ENCODE peak calls at places on chromosomes 13 and 19, in six cellular contexts. One of them, this sample, is unnamed.

GRCh38 chr13:71378992-71379905 is 487.8 kb downstream of the DACH1 start:
- DNase-seq in activated CD8-positive, alpha-beta memory T cell treated with anti-CD3 and anti-CD28 coated beads for 1 hour: no peak
- DNase-seq in activated naive CD8-positive, alpha-beta T cell treated with anti-CD3 and anti-CD28 coated beads, Interleukin-2, amount 50 U/mL, for 24 hours: no peak
- DNase-seq in CD4-positive, alpha-beta memory T cell: no peak
- DNase-seq in T-helper 1 cell: no peak
- DNase-seq in progenitor cell of endocrine pancreas: no peak
- DNase-seq in this sample: no peak

GRCh38 chr19:4064551-4065260 is 2.0 kb downstream of the ZBTB7A start:
- DNase-seq in CD4-positive, alpha-beta memory T cell: peak; percentile 48
- DNase-seq in activated naive CD8-positive, alpha-beta T cell treated with anti-CD3 and anti-CD28 coated beads, Interleukin-2, amount 50 U/mL, for 24 hours: peak; percentile 55
- DNase-seq in T-helper 1 cell: peak; percentile 38
- DNase-seq in activated CD8-positive, alpha-beta memory T cell treated with anti-CD3 and anti-CD28 coated beads for 1 hour: no peak
- DNase-seq in progenitor cell of endocrine pancreas: no peak
- DNase-seq in this sample: peak; percentile 42

GRCh38 chr13:40624338-40624737 is 42.1 kb downstream of the FOXO1 start:
- DNase-seq in progenitor cell of endocrine pancreas: no peak
- DNase-seq in activated CD8-positive, alpha-beta memory T cell treated with anti-CD3 and anti-CD28 coated beads for 1 hour: no peak
- DNase-seq in activated naive CD8-positive, alpha-beta T cell treated with anti-CD3 and anti-CD28 coated beads, Interleukin-2, amount 50 U/mL, for 24 hours: peak; percentile 55
- DNase-seq in CD4-positive, alpha-beta memory T cell: no peak
- DNase-seq in T-helper 1 cell: no peak
- DNase-seq in this sample: no peak

GRCh38 chr13:62704795-62705329 is 1289.2 kb upstream of the PCDH20 start:
- DNase-seq in progenitor cell of endocrine pancreas: no peak
- DNase-seq in activated CD8-positive, alpha-beta memory T cell treated with anti-CD3 and anti-CD28 coated beads for 1 hour: no peak
- DNase-seq in activated naive CD8-positive, alpha-beta T cell treated with anti-CD3 and anti-CD28 coated beads, Interleukin-2, amount 50 U/mL, for 24 hours: no peak
- DNase-seq in T-helper 1 cell: no peak
- DNase-seq in CD4-positive, alpha-beta memory T cell: no peak
- DNase-seq in this sample: no peak

GRCh38 chr13:102011539-102011938 is 390.3 kb downstream of the FGF14 start:
- DNase-seq in activated CD8-positive, alpha-beta memory T cell treated with anti-CD3 and anti-CD28 coated beads for 1 hour: no peak
- DNase-seq in CD4-positive, alpha-beta memory T cell: no peak
- DNase-seq in T-helper 1 cell: no peak
- DNase-seq in activated naive CD8-positive, alpha-beta T cell treated with anti-CD3 and anti-CD28 coated beads, Interleukin-2, amount 50 U/mL, for 24 hours: no peak
- DNase-seq in progenitor cell of endocrine pancreas: no peak
- DNase-seq in this sample: no peak

GRCh38 chr13:29683041-29683440 is 87.6 kb upstream of the SLC7A1 start:
- DNase-seq in activated CD8-positive, alpha-beta memory T cell treated with anti-CD3 and anti-CD28 coated beads for 1 hour: no peak
- DNase-seq in T-helper 1 cell: no peak
- DNase-seq in activated naive CD8-positive, alpha-beta T cell treated with anti-CD3 and anti-CD28 coated beads, Interleukin-2, amount 50 U/mL, for 24 hours: no peak
- DNase-seq in progenitor cell of endocrine pancreas: no peak
- DNase-seq in CD4-positive, alpha-beta memory T cell: no peak
- DNase-seq in this sample: no peak

GRCh38 chr13:45511310-45512147 is 46.8 kb downstream of the COG3 start:
- DNase-seq in T-helper 1 cell: no peak
- DNase-seq in progenitor cell of endocrine pancreas: no peak
- DNase-seq in activated naive CD8-positive, alpha-beta T cell treated with anti-CD3 and anti-CD28 coated beads, Interleukin-2, amount 50 U/mL, for 24 hours: no peak
- DNase-seq in CD4-positive, alpha-beta memory T cell: peak; percentile 68
- DNase-seq in activated CD8-positive, alpha-beta memory T cell treated with anti-CD3 and anti-CD28 coated beads for 1 hour: no peak
- DNase-seq in this sample: no peak

GRCh38 chr19:37999309-38000213 is 92.6 kb downstream of the SIPA1L3 start:
- DNase-seq in T-helper 1 cell: no peak
- DNase-seq in activated naive CD8-positive, alpha-beta T cell treated with anti-CD3 and anti-CD28 coated beads, Interleukin-2, amount 50 U/mL, for 24 hours: no peak
- DNase-seq in progenitor cell of endocrine pancreas: no peak
- DNase-seq in activated CD8-positive, alpha-beta memory T cell treated with anti-CD3 and anti-CD28 coated beads for 1 hour: no peak
- DNase-seq in CD4-positive, alpha-beta memory T cell: no peak
- DNase-seq in this sample: no peak

GRCh38 chr13:81987677-81988357 is 1646.9 kb upstream of the SPRY2 start:
- DNase-seq in progenitor cell of endocrine pancreas: no peak
- DNase-seq in activated CD8-positive, alpha-beta memory T cell treated with anti-CD3 and anti-CD28 coated beads for 1 hour: no peak
- DNase-seq in T-helper 1 cell: no peak
- DNase-seq in CD4-positive, alpha-beta memory T cell: no peak
- DNase-seq in activated naive CD8-positive, alpha-beta T cell treated with anti-CD3 and anti-CD28 coated beads, Interleukin-2, amount 50 U/mL, for 24 hours: no peak
- DNase-seq in this sample: no peak

GRCh38 chr19:50728084-50728737 is 5.0 kb downstream of the CLEC11A start:
- DNase-seq in T-helper 1 cell: no peak
- DNase-seq in activated CD8-positive, alpha-beta memory T cell treated with anti-CD3 and anti-CD28 coated beads for 1 hour: peak; percentile 70
- DNase-seq in CD4-positive, alpha-beta memory T cell: peak; percentile 30
- DNase-seq in activated naive CD8-positive, alpha-beta T cell treated with anti-CD3 and anti-CD28 coated beads, Interleukin-2, amount 50 U/mL, for 24 hours: peak; percentile 92
- DNase-seq in progenitor cell of endocrine pancreas: peak; percentile 69
- DNase-seq in this sample: no peak

GRCh38 chr19:5281588-5281987 is 59.0 kb downstream of the PTPRS start:
- DNase-seq in T-helper 1 cell: no peak
- DNase-seq in activated CD8-positive, alpha-beta memory T cell treated with anti-CD3 and anti-CD28 coated beads for 1 hour: no peak
- DNase-seq in CD4-positive, alpha-beta memory T cell: no peak
- DNase-seq in progenitor cell of endocrine pancreas: no peak
- DNase-seq in activated naive CD8-positive, alpha-beta T cell treated with anti-CD3 and anti-CD28 coated beads, Interleukin-2, amount 50 U/mL, for 24 hours: no peak
- DNase-seq in this sample: no peak

GRCh38 chr19:34974631-34975030 is 10.6 kb upstream of the ZNF792 start:
- DNase-seq in activated naive CD8-positive, alpha-beta T cell treated with anti-CD3 and anti-CD28 coated beads, Interleukin-2, amount 50 U/mL, for 24 hours: no peak
- DNase-seq in progenitor cell of endocrine pancreas: no peak
- DNase-seq in CD4-positive, alpha-beta memory T cell: no peak
- DNase-seq in T-helper 1 cell: no peak
- DNase-seq in activated CD8-positive, alpha-beta memory T cell treated with anti-CD3 and anti-CD28 coated beads for 1 hour: no peak
- DNase-seq in this sample: no peak

GRCh38 chr19:6723108-6723618 is 2.7 kb upstream of the C3 start:
- DNase-seq in T-helper 1 cell: no peak
- DNase-seq in progenitor cell of endocrine pancreas: no peak
- DNase-seq in activated CD8-positive, alpha-beta memory T cell treated with anti-CD3 and anti-CD28 coated beads for 1 hour: no peak
- DNase-seq in CD4-positive, alpha-beta memory T cell: no peak
- DNase-seq in activated naive CD8-positive, alpha-beta T cell treated with anti-CD3 and anti-CD28 coated beads, Interleukin-2, amount 50 U/mL, for 24 hours: no peak
- DNase-seq in this sample: no peak

This sample was measured in T-helper 9 cell.